ENCODE peak calls at places on chromosomes 4 and X, in nine cellular contexts. H is HCT116; O is DND-41; M is HepG2; W is right cardiac atrium; R is GM23338; U is CD4-positive, CD25-positive, alpha-beta regulatory T cell; K is heart left ventricle; D is heart right ventricle. B is an unnamed sample.

GRCh38 chr4:146488495-146489174 is 33.1 kb downstream of the SLC10A7 start:
- ATAC-seq in H (no peak), O (peak), M (no peak), W (no peak), R (no peak), U (no peak), K (no peak), D (no peak), B (no peak)

GRCh38 chr4:82213485-82214162 is 160.2 kb downstream of the HNRNPD start:
- ATAC-seq in H (no peak), O (peak), M (no peak), W (no peak), R (peak), U (peak), K (no peak), D (no peak), B (no peak)

GRCh38 chr4:96312049-96312685 is 472.3 kb downstream of the PDHA2 start:
- ATAC-seq in H (no peak), O (no peak), M (no peak), W (no peak), R (no peak), U (no peak), K (no peak), D (no peak), B (no peak)

GRCh38 chr4:94475794-94476193 is 24.1 kb downstream of the PDLIM5 start:
- ATAC-seq in H (no peak), O (no peak), M (no peak), W (no peak), R (no peak), U (no peak), K (no peak), D (no peak), B (no peak)

GRCh38 chrX:12496343-12496742 is 294.9 kb upstream of the PRPS2 start:
- ATAC-seq in H (no peak), O (no peak), M (no peak), W (no peak), R (no peak), U (no peak), K (no peak), D (no peak), B (no peak)

GRCh38 chr4:577499-578450 is 1.7 kb upstream of the TMEM271 start:
- ATAC-seq in H (no peak), O (no peak), M (peak), W (no peak), R (peak), U (no peak), K (no peak), D (no peak), B (no peak)

GRCh38 chr4:47075919-47076318 is 44.6 kb downstream of the GABRB1 start:
- ATAC-seq in H (no peak), O (no peak), M (no peak), W (no peak), R (peak), U (no peak), K (no peak), D (no peak), B (no peak)

GRCh38 chr4:88017516-88018302 is 10.3 kb downstream of the PKD2 start:
- ATAC-seq in H (no peak), O (no peak), M (no peak), W (peak), R (no peak), U (no peak), K (peak), D (peak), B (peak)

GRCh38 chr4:69707807-69708206 is 52.6 kb downstream of the SULT1B1 start:
- ATAC-seq in H (no peak), O (no peak), M (no peak), W (no peak), R (no peak), U (no peak), K (no peak), D (no peak), B (no peak)

GRCh38 chr4:167715176-167715575 is 377.2 kb upstream of the ANXA10 start:
- ATAC-seq in H (no peak), O (no peak), M (no peak), W (no peak), R (no peak), U (no peak), K (no peak), D (no peak), B (no peak)

GRCh38 chr4:116016201-116016600 is 902.8 kb upstream of the NDST4 start:
- ATAC-seq in H (no peak), O (peak), M (no peak), W (no peak), R (no peak), U (no peak), K (no peak), D (no peak), B (no peak)

GRCh38 chr4:77538144-77538543 is 67.5 kb upstream of the CXCL13 start:
- ATAC-seq in H (peak), O (no peak), M (no peak), W (peak), R (no peak), U (no peak), K (peak), D (peak), B (no peak)

GRCh38 chrX:7926914-7927258 is 327 bp downstream of the PNPLA4 start:
- ATAC-seq in H (no peak), O (no peak), M (no peak), W (no peak), R (no peak), U (no peak), K (no peak), D (no peak), B (no peak)

GRCh38 chrX:105050921-105051320 is 169.6 kb downstream of the TEX13A start:
- ATAC-seq in H (no peak), O (no peak), M (no peak), W (no peak), R (no peak), U (no peak), K (no peak), D (no peak), B (no peak)

GRCh38 chrX:150879855-150880807 is 18.3 kb downstream of the CD99L2 start:
- ATAC-seq in H (no peak), O (no peak), M (no peak), W (no peak), R (no peak), U (peak), K (no peak), D (no peak), B (no peak)

GRCh38 chrX:38804481-38805293 is 3.4 kb downstream of the MID1IP1 start:
- ATAC-seq in H (peak), O (peak), M (peak), W (peak), R (peak), U (no peak), K (peak), D (peak), B (no peak)

GRCh38 chr4:91243132-91243531 is 1060.6 kb upstream of the GRID2 start:
- ATAC-seq in H (peak), O (no peak), M (no peak), W (peak), R (no peak), U (no peak), K (peak), D (peak), B (no peak)

GRCh38 chr4:147739239-147739823 is 7.4 kb downstream of the ARHGAP10 start:
- ATAC-seq in H (no peak), O (no peak), M (no peak), W (no peak), R (no peak), U (no peak), K (no peak), D (no peak), B (no peak)

GRCh38 chrX:138847930-138848329 is 136.4 kb upstream of the FGF13 start:
- ATAC-seq in H (no peak), O (no peak), M (no peak), W (no peak), R (no peak), U (no peak), K (peak), D (no peak), B (no peak)

GRCh38 chrX:10239611-10240064 is 82.9 kb downstream of the CLCN4 start:
- ATAC-seq in H (peak), O (no peak), M (no peak), W (peak), R (no peak), U (no peak), K (peak), D (no peak), B (peak)

DNA sequence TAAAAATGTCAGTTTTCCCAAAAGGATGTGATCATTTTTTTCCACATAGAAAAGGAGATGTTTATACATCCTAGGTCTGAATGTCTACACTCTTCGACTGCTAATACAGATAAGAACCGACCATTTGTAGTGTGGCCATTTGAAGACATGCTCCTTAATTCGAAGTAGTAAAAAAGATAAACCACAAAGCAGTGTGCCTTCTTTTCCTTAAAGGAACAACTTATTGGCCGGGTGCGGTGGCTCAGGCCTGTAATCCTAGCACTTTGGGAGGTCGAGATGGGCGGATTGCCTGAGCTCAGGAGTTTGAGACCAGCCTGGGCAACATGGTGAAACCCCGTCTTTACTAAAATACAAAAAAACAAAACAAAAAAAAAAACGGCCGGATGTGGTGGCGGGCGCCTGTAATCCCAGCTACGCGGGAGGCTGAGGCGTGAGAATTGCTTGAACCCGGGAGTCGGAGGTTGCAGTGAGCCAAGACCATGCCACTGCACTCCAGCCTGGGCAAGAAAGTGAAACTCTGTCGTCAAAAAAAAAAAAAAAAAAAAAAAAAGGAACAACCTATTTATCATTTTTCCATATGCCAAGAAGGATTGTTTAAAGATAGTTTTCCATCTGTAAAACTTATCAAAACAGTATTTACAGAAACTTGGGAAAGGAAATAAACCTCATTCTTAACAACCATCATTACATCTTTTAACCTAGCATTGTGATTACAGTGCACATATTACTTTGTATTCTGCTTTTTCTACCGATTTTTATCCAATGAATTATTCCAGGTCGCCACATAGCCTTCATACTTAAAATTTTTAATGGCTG is 2.6 kb downstream of the INTS6L start:
- ATAC-seq in H (no peak), O (no peak), M (no peak), W (no peak), R (no peak), U (no peak), K (no peak), D (no peak), B (no peak)
- H3K4me3 ChIP-seq in H (no peak), O (no peak), M (no peak), W (no peak), R (no peak), U (peak), K (peak), D (no peak), B (no peak)

GRCh38 chrX:23787745-23788118 is 4.8 kb downstream of the SAT1 start:
- ATAC-seq in H (no peak), O (no peak), M (no peak), W (no peak), R (no peak), U (no peak), K (no peak), D (no peak), B (no peak)

GRCh38 chrX:23783569-23784486 is 855 bp downstream of the SAT1 start:
- ATAC-seq in H (no peak), O (no peak), M (no peak), W (peak), R (no peak), U (no peak), K (peak), D (peak), B (no peak)

GRCh38 chrX:23784487-23785301 is 1.7 kb downstream of the SAT1 start:
- ATAC-seq in H (no peak), O (no peak), M (no peak), W (no peak), R (no peak), U (no peak), K (no peak), D (no peak), B (peak)

GRCh38 chrX:23786268-23786815 is 3.4 kb downstream of the SAT1 start:
- ATAC-seq in H (no peak), O (no peak), M (no peak), W (no peak), R (no peak), U (no peak), K (no peak), D (no peak), B (no peak)

GRCh38 chrX:23785564-23785963 is 2.6 kb downstream of the SAT1 start:
- ATAC-seq in H (no peak), O (no peak), M (no peak), W (no peak), R (no peak), U (no peak), K (peak), D (peak), B (no peak)
- H3K4me3 ChIP-seq in H (peak), O (no peak), M (peak), W (peak), R (no peak), U (peak), K (peak), D (peak), B (peak)

GRCh38 chr4:81030617-81031388 is at the start of gene BMP3:
- ATAC-seq in H (no peak), O (no peak), M (no peak), W (peak), R (peak), U (no peak), K (peak), D (peak), B (peak)

GRCh38 chr4:81030061-81030616 is 369 bp upstream of the BMP3 start:
- ATAC-seq in H (no peak), O (no peak), M (no peak), W (no peak), R (peak), U (no peak), K (no peak), D (peak), B (no peak)

GRCh38 chr4:81032805-81033684 is 2.5 kb downstream of the BMP3 start:
- ATAC-seq in H (no peak), O (no peak), M (no peak), W (no peak), R (no peak), U (no peak), K (no peak), D (no peak), B (no peak)

GRCh38 chr4:81031389-81032173 is 1.1 kb downstream of the BMP3 start:
- ATAC-seq in H (no peak), O (no peak), M (no peak), W (no peak), R (peak), U (no peak), K (peak), D (no peak), B (peak)

GRCh38 chr4:81032174-81032551 is 1.7 kb downstream of the BMP3 start:
- ATAC-seq in H (no peak), O (no peak), M (no peak), W (no peak), R (peak), U (no peak), K (no peak), D (no peak), B (no peak)
- H3K4me3 ChIP-seq in H (no peak), O (no peak), M (no peak), W (no peak), R (peak), U (no peak), K (no peak), D (no peak), B (peak)

DNA sequence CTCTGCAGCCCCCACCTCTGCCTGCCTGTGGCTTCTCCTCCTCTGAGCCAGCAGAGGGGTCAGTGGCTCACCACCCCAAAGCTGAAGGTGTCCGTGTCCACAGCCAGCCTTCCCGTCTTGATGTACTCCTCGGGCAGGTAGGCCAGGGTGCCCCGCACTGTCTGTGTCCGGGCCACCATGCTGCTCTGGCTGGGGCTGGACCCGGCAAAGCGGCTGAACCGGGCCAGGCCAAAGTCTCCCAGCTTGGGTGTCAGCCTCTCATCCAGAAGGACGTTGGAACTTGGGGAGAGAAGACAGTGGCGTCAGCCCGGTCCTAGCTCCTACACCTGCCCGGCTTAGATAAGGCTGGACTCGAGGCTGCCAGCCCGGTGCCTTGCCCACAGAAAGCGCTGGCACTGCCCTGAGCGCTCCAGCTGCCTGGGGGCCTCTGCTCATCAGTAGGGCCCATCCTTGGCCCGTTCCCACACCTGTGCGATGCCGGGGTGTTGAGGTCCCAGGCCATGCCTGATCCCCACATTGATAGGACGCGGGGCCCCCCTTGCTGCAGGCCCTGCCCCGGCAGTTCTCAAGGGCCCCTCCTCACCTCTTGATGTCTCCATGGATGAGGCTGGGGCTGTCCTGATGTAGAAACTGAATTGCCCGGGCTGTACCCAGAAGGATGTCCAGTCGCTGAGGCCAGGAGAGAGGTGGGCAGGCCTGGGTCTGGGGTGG is 3.2 kb downstream of the IRAK1 start:
- ATAC-seq in H (no peak), O (no peak), M (no peak), W (no peak), R (no peak), U (no peak), K (no peak), D (no peak), B (no peak)
- H3K4me3 ChIP-seq in H (no peak), O (no peak), M (no peak), W (no peak), R (no peak), U (no peak), K (no peak), D (no peak), B (no peak)

DNA sequence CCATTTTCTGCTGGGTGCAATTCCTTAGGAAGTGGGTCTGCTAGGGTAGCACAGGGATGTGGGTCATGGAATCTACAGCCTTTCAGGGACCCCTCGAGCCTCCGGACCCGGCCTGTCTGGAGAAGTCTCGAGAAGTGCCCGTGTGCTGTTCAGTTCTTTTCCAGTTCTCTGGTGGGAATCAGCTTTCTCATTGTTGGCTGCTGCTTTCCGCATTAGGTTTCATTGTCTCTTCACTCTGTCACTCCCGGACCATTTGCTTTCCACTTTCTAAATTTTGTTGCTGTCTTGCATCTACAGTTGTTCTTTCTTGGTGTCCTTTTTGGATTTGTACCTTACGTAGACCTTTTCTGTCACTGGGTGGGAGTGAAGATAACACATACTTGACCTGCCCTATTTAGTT is 6.1 kb downstream of the RAB9A start:
- ATAC-seq in H (no peak), O (no peak), M (no peak), W (no peak), R (no peak), U (no peak), K (no peak), D (no peak), B (no peak)
- H3K4me3 ChIP-seq in H (no peak), O (no peak), M (no peak), W (no peak), R (no peak), U (no peak), K (no peak), D (no peak), B (no peak)

GRCh38 chr4:15920723-15921591 is 17.6 kb downstream of the FGFBP1 start:
- ATAC-seq in H (peak), O (no peak), M (no peak), W (peak), R (no peak), U (no peak), K (peak), D (no peak), B (peak)
- H3K4me3 ChIP-seq in H (peak), O (no peak), M (no peak), W (no peak), R (no peak), U (no peak), K (no peak), D (no peak), B (no peak)

DNA sequence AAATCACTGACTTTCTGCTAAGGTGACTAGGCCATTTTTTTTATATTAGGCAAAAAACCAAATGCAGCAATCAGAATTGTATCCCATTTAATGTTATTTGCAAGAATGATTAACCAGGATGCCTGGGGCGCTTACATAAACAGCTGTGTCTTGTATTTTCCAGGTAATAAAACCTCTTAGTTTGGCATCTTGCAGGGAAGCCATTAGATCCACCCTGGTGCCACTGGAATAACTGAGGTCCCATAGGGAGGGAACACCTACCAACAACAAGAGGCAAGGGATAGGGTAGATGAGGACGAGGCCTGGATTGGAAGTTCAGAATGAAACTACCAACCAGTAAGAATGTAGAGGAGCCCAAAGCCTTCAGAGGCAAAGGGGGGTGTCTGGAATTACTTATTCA is 288.3 kb downstream of the ARHGAP24 start:
- ATAC-seq in H (no peak), O (no peak), M (no peak), W (no peak), R (no peak), U (no peak), K (no peak), D (no peak), B (no peak)
- H3K4me3 ChIP-seq in H (no peak), O (no peak), M (no peak), W (no peak), R (no peak), U (no peak), K (no peak), D (no peak), B (no peak)

DNA sequence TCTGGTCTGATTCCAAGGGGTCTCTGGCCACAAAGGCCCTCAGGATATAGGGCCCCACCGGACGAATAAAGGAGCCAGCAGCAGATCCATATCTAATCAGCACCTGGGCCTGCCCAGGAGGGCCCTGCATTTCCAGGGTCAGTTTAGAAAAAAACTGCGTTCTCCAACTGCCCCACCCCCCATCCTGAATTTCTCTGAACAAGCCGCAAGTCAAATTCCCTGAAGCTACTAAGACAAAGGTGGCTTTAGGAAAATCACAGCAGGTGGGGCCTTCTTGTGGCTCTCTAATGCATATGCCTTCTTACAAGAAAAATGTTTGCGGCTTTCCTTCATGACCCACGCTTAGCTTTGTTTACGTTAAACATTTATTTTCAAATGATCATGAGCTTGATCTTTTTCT is 76.6 kb downstream of the MBNL3 start:
- ATAC-seq in H (no peak), O (no peak), M (peak), W (no peak), R (peak), U (no peak), K (no peak), D (no peak), B (no peak)
- H3K4me3 ChIP-seq in H (no peak), O (no peak), M (peak), W (no peak), R (peak), U (no peak), K (no peak), D (no peak), B (no peak)

B was measured in gastroesophageal sphincter.